ENCODE peak calls at places on chromosomes 13 and 19, in four cellular contexts. Q, W, K and D are unnamed samples.

GRCh38 chr13:29640665-29641064 is 45.2 kb upstream of the SLC7A1 start:
- DNase-seq in K (no peak), Q (no peak), W (no peak), D (peak; percentile 3)

GRCh38 chr19:18469245-18470107 is 31.5 kb upstream of the ISYNA1 start:
- DNase-seq in K (peak; percentile 89), Q (no peak), W (no peak), D (no peak)

GRCh38 chr13:79423801-79424642 is 18.0 kb upstream of the RBM26 start:
- DNase-seq in Q (no peak), K (peak; percentile 75), W (no peak), D (no peak)

GRCh38 chr13:95019886-95020285 is 281.4 kb downstream of the ABCC4 start:
- DNase-seq in W (no peak), Q (no peak), K (no peak), D (no peak)

GRCh38 chr19:19643158-19644053 is at the start of gene GMIP:
- DNase-seq in Q (peak; percentile 87), W (no peak), K (peak; percentile 93), D (peak; percentile 94)

GRCh38 chr13:32253911-32254399 is 61.2 kb downstream of the ZAR1L start:
- DNase-seq in Q (no peak), W (no peak), K (no peak), D (no peak)

GRCh38 chr13:79386125-79386822 is 19.8 kb downstream of the RBM26 start:
- DNase-seq in W (no peak), K (no peak), Q (no peak), D (no peak)

GRCh38 chr13:114064516-114065140 is 67.8 kb downstream of the RASA3 start:
- DNase-seq in Q (peak; percentile 53), W (no peak), K (no peak), D (no peak)

GRCh38 chr19:30135797-30136196 is 193.8 kb downstream of the URI1 start:
- DNase-seq in K (no peak), Q (no peak), W (no peak), D (no peak)
- H3K4me3 ChIP-seq in K (no peak overlapping the region), Q (no peak overlapping the region), W (no peak overlapping the region), D (no peak overlapping the region)

DNA sequence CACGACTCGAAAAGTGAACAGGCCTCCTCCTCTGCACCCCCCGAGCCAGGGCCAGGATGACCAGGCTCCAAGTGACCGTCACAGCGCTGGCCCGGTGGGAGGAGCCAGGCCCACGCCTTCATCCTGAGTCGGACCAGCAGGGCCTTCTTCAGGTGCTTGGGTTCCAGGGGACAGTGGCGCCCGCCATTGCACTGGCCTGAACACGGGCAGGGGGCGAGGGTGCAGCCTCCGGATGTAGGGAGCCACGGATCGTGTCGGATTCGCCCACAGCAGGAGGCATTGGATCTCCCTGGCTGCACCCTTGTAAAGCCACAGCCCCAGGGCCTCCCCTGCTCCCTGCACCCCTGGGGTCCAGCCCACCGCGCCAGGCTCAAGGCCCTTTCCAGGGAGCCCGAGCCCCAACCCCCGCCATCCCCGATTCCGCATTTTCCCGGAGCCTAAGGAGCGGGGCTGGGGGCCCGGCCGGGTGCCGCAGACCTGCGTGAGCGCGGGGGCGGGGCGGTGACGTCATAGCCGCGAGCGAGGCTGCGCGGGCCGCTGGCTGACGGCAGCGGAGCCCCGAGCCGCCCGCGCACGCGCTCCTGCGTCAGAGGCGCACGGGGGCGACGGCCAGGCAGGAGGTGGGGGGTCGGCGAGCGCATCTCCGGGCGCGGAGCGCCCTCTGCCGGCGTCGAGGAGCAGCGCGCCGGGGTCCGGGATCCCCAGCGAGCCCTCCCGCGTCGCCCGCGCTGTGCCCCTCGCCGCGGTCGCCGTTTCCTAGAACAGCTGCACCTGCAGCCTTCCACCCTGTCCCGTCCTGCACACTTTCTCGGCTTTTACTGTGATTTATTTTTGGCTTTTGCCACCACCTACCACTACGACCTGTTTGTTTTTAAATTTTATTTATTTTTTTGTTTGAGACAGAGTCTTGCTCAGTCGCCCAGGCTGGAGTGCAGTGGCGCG is 1.5 kb upstream of the ATP5F1D start:
- DNase-seq in W (no peak), K (peak; percentile 94), Q (peak; percentile 86), D (peak; percentile 81)
- H3K4me1 ChIP-seq in W (peaks cover 45% of the 10 kb centered on the region), K (peaks cover 15% of the 10 kb centered on the region), Q (no peaks in the 10 kb centered on the region), D (peaks cover 46% of the 10 kb centered on the region)

GRCh38 chr19:40219721-40220276 is 1.6 kb upstream of the TTC9B start:
- DNase-seq in K (no peak), W (no peak), Q (no peak), D (no peak)
- TF ChIP-seq CTCF in K (no peak), W (no peak), Q (no peak), D (no peak)

DNA sequence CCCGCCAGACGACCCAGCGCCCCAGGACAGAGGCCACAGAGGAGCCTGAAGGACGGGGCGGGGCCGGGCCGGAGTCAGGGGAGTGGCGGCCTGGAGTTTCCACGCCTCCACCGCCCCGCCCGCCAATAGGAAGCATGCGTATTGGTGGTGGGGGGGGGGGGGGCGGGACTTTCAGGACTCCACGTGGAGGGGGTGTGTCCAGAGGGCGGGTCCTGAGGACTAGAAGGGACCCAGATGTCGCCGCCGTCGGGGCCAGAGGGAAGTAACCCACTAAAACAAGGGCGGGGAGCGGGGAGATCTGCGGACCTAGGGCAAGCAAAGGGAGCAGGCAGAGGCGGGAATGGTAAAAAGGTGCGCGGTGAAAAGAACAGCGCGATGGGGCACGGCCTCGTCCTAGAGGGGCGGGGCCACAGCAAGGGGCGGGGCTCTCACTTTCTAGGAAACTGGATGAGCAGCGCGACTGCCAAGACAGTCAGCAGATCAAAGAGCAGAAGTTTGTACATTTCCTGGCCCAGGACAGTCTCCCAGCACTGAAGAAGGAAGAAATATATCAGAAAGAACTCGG is 2.8 kb upstream of the LENG1 start:
- DNase-seq in W (peak; percentile 39), K (peak; percentile 90), Q (peak; percentile 90), D (peak; percentile 93)
- H3K4me3 ChIP-seq in W (peak overlapping the region; percentile 32), K (peak overlapping the region; percentile 58), Q (peak overlapping the region; percentile 51), D (no peak overlapping the region)

GRCh38 chr19:50480281-50481111 is 3.8 kb upstream of the GARIN5A start:
- DNase-seq in Q (peak; percentile 51), K (no peak), W (no peak), D (no peak)
- H3K4me1 ChIP-seq in Q (no peaks in the 10 kb centered on the region), K (peaks cover 10% of the 10 kb centered on the region), W (peaks cover 12% of the 10 kb centered on the region), D (peaks cover 10% of the 10 kb centered on the region)

DNA sequence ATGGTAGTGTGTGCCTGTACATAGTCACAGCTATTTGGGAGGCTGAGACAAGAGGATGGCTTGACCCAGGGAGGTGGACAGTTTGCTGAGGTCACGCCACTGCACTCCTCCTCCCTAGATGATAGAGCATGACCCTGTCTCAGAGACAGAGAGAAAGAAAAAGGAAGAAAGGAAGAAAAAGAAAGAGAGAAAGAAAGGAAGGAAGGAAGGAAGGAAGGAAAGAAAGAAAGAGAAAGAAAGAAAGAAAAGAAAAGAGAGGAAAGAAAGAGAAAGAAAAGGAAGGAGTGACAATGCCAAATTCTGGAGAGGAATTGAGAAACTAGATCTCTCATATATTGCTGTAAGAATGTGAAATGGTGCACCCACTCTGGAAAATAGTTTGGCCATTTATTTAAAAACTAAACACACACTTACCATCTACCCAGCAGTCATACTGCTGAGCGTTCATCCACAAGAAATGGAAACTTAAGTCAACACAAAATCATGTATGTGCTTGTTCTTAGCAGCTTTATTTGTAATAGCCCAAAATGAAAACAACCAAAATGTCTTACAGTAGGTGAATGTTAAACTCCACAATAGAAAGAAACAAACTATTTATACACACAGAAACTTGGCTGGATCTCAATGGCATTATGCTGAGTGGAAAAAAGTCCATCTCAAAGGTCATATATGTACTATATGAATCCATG is 7.5 kb downstream of the TEX101 start:
- DNase-seq in Q (no peak), K (no peak), W (no peak), D (no peak)
- TF ChIP-seq CTCF in Q (no peak), K (no peak), W (no peak), D (no peak)

GRCh38 chr13:101930331-101930730 is 471.5 kb downstream of the FGF14 start:
- DNase-seq in Q (no peak), W (no peak), K (no peak), D (no peak)
- H3K4me3 ChIP-seq in Q (no peak overlapping the region), W (no peak overlapping the region), K (no peak overlapping the region), D (no peak overlapping the region)